ENCODE peak calls at places on chromosomes 4 and X, in seven cellular contexts. One of them, this sample, is unnamed.

GRCh38 chr4:121339307-121339706 is 41.5 kb downstream of the QRFPR start:
- DNase-seq in naive thymus-derived CD8-positive, alpha-beta T cell: no peak
- DNase-seq in ovary: no peak
- DNase-seq in CD4-positive, alpha-beta T cell: no peak
- DNase-seq in BJ: no peak
- DNase-seq in kidney tubule cell: no peak
- DNase-seq in HS-5: no peak
- DNase-seq in this sample: no peak

GRCh38 chr4:38925492-38926418 is 58.1 kb downstream of the FAM114A1 start:
- DNase-seq in naive thymus-derived CD8-positive, alpha-beta T cell: no peak
- DNase-seq in kidney tubule cell: no peak
- DNase-seq in CD4-positive, alpha-beta T cell: no peak
- DNase-seq in HS-5: no peak
- DNase-seq in ovary: peak
- DNase-seq in BJ: no peak
- DNase-seq in this sample: no peak

GRCh38 chrX:153539171-153539978 is 21.9 kb downstream of the ATP2B3 start:
- DNase-seq in naive thymus-derived CD8-positive, alpha-beta T cell: peak
- DNase-seq in kidney tubule cell: peak
- DNase-seq in HS-5: no peak
- DNase-seq in BJ: no peak
- DNase-seq in CD4-positive, alpha-beta T cell: peak
- DNase-seq in ovary: peak
- DNase-seq in this sample: peak

GRCh38 chr4:144627663-144628076 is 18.3 kb upstream of the HHIP start:
- DNase-seq in kidney tubule cell: peak
- DNase-seq in naive thymus-derived CD8-positive, alpha-beta T cell: no peak
- DNase-seq in HS-5: no peak
- DNase-seq in ovary: no peak
- DNase-seq in CD4-positive, alpha-beta T cell: no peak
- DNase-seq in BJ: no peak
- DNase-seq in this sample: no peak

GRCh38 chr4:3374011-3374645 is 67.6 kb upstream of the HGFAC start:
- DNase-seq in BJ: no peak
- DNase-seq in HS-5: no peak
- DNase-seq in naive thymus-derived CD8-positive, alpha-beta T cell: no peak
- DNase-seq in ovary: no peak
- DNase-seq in CD4-positive, alpha-beta T cell: no peak
- DNase-seq in kidney tubule cell: no peak
- DNase-seq in this sample: no peak

GRCh38 chrX:134172588-134173259 is 64.3 kb upstream of the CCDC160 start:
- DNase-seq in HS-5: no peak
- DNase-seq in ovary: peak
- DNase-seq in BJ: no peak
- DNase-seq in naive thymus-derived CD8-positive, alpha-beta T cell: peak
- DNase-seq in CD4-positive, alpha-beta T cell: peak
- DNase-seq in kidney tubule cell: no peak
- DNase-seq in this sample: no peak

GRCh38 chrX:115563633-115564182 is 2.7 kb downstream of the PLS3 start:
- DNase-seq in ovary: no peak
- DNase-seq in BJ: no peak
- DNase-seq in CD4-positive, alpha-beta T cell: no peak
- DNase-seq in naive thymus-derived CD8-positive, alpha-beta T cell: no peak
- DNase-seq in HS-5: no peak
- DNase-seq in kidney tubule cell: no peak
- DNase-seq in this sample: no peak

GRCh38 chrX:105752334-105752733 is 70.0 kb upstream of the NRK start:
- DNase-seq in HS-5: no peak
- DNase-seq in BJ: no peak
- DNase-seq in ovary: no peak
- DNase-seq in CD4-positive, alpha-beta T cell: no peak
- DNase-seq in naive thymus-derived CD8-positive, alpha-beta T cell: no peak
- DNase-seq in kidney tubule cell: no peak
- DNase-seq in this sample: no peak

GRCh38 chr4:186606593-186606992 is 51.2 kb upstream of the MTNR1A start:
- DNase-seq in ovary: no peak
- DNase-seq in HS-5: no peak
- DNase-seq in CD4-positive, alpha-beta T cell: no peak
- DNase-seq in kidney tubule cell: no peak
- DNase-seq in naive thymus-derived CD8-positive, alpha-beta T cell: no peak
- DNase-seq in BJ: no peak
- DNase-seq in this sample: no peak

GRCh38 chr4:5996641-5997040 is 21.6 kb downstream of the C4orf50 start:
- DNase-seq in CD4-positive, alpha-beta T cell: no peak
- DNase-seq in naive thymus-derived CD8-positive, alpha-beta T cell: no peak
- DNase-seq in ovary: peak
- DNase-seq in HS-5: no peak
- DNase-seq in BJ: no peak
- DNase-seq in kidney tubule cell: no peak
- DNase-seq in this sample: no peak

GRCh38 chr4:163600731-163601130 is 106.2 kb downstream of the TMA16 start:
- DNase-seq in ovary: no peak
- DNase-seq in naive thymus-derived CD8-positive, alpha-beta T cell: no peak
- DNase-seq in CD4-positive, alpha-beta T cell: no peak
- DNase-seq in HS-5: no peak
- DNase-seq in kidney tubule cell: no peak
- DNase-seq in BJ: no peak
- DNase-seq in this sample: no peak

This sample was measured in adrenal gland.